ENCODE peak calls at places on chromosomes 12 and 14, in ten cellular contexts. One of them, this sample, is unnamed.

GRCh38 chr14:101068958-101069549 is 165.5 kb upstream of the RTL1 start:
- DNase-seq in stimulated activated CD8-positive, alpha-beta memory T cell treated with anti-CD3 and anti-CD28 coated beads, Interleukin-15, amount 100 ng/mL, for 48 hours: no peak
- DNase-seq in effector CD4-positive, alpha-beta T cell: no peak
- DNase-seq in choroid plexus epithelial cell: no peak
- DNase-seq in SW 1271: no peak
- DNase-seq in Peyer's patch: peak
- DNase-seq in sigmoid colon: peak
- DNase-seq in GM20000: no peak
- DNase-seq in heart right ventricle: no peak
- DNase-seq in germinal center: no peak
- DNase-seq in this sample: peak

GRCh38 chr12:5037795-5038357 is 5.8 kb upstream of the KCNA5 start:
- DNase-seq in stimulated activated CD8-positive, alpha-beta memory T cell treated with anti-CD3 and anti-CD28 coated beads, Interleukin-15, amount 100 ng/mL, for 48 hours: no peak
- DNase-seq in effector CD4-positive, alpha-beta T cell: no peak
- DNase-seq in choroid plexus epithelial cell: no peak
- DNase-seq in SW 1271: no peak
- DNase-seq in Peyer's patch: no peak
- DNase-seq in sigmoid colon: no peak
- DNase-seq in GM20000: no peak
- DNase-seq in heart right ventricle: no peak
- DNase-seq in germinal center: no peak
- DNase-seq in this sample: no peak

GRCh38 chr14:74324945-74325361 is 22.2 kb upstream of the ABCD4 start:
- DNase-seq in stimulated activated CD8-positive, alpha-beta memory T cell treated with anti-CD3 and anti-CD28 coated beads, Interleukin-15, amount 100 ng/mL, for 48 hours: no peak
- DNase-seq in effector CD4-positive, alpha-beta T cell: no peak
- DNase-seq in choroid plexus epithelial cell: peak
- DNase-seq in SW 1271: no peak
- DNase-seq in Peyer's patch: no peak
- DNase-seq in sigmoid colon: no peak
- DNase-seq in GM20000: peak
- DNase-seq in heart right ventricle: no peak
- DNase-seq in germinal center: peak
- DNase-seq in this sample: no peak

GRCh38 chr14:61219673-61220072 is 61.5 kb downstream of the TMEM30B start:
- DNase-seq in stimulated activated CD8-positive, alpha-beta memory T cell treated with anti-CD3 and anti-CD28 coated beads, Interleukin-15, amount 100 ng/mL, for 48 hours: no peak
- DNase-seq in effector CD4-positive, alpha-beta T cell: no peak
- DNase-seq in choroid plexus epithelial cell: peak
- DNase-seq in SW 1271: no peak
- DNase-seq in Peyer's patch: no peak
- DNase-seq in sigmoid colon: no peak
- DNase-seq in GM20000: no peak
- DNase-seq in heart right ventricle: no peak
- DNase-seq in germinal center: no peak
- DNase-seq in this sample: no peak

GRCh38 chr12:106213721-106214121 is 34.1 kb downstream of the CKAP4 start:
- DNase-seq in stimulated activated CD8-positive, alpha-beta memory T cell treated with anti-CD3 and anti-CD28 coated beads, Interleukin-15, amount 100 ng/mL, for 48 hours: no peak
- DNase-seq in effector CD4-positive, alpha-beta T cell: no peak
- DNase-seq in choroid plexus epithelial cell: peak
- DNase-seq in SW 1271: no peak
- DNase-seq in Peyer's patch: no peak
- DNase-seq in sigmoid colon: no peak
- DNase-seq in GM20000: no peak
- DNase-seq in heart right ventricle: no peak
- DNase-seq in germinal center: no peak
- DNase-seq in this sample: no peak

GRCh38 chr14:75041613-75042012 is 9.7 kb downstream of the MLH3 start:
- DNase-seq in stimulated activated CD8-positive, alpha-beta memory T cell treated with anti-CD3 and anti-CD28 coated beads, Interleukin-15, amount 100 ng/mL, for 48 hours: no peak
- DNase-seq in effector CD4-positive, alpha-beta T cell: no peak
- DNase-seq in choroid plexus epithelial cell: no peak
- DNase-seq in SW 1271: no peak
- DNase-seq in Peyer's patch: no peak
- DNase-seq in sigmoid colon: no peak
- DNase-seq in GM20000: no peak
- DNase-seq in heart right ventricle: no peak
- DNase-seq in germinal center: no peak
- DNase-seq in this sample: no peak

GRCh38 chr12:10952645-10953044 is 13.6 kb upstream of the TAS2R14 start:
- DNase-seq in stimulated activated CD8-positive, alpha-beta memory T cell treated with anti-CD3 and anti-CD28 coated beads, Interleukin-15, amount 100 ng/mL, for 48 hours: no peak
- DNase-seq in effector CD4-positive, alpha-beta T cell: no peak
- DNase-seq in choroid plexus epithelial cell: no peak
- DNase-seq in SW 1271: no peak
- DNase-seq in Peyer's patch: no peak
- DNase-seq in sigmoid colon: no peak
- DNase-seq in GM20000: no peak
- DNase-seq in heart right ventricle: peak
- DNase-seq in germinal center: no peak
- DNase-seq in this sample: no peak

GRCh38 chr14:68181395-68182326 is 362.1 kb downstream of the RAD51B start:
- DNase-seq in stimulated activated CD8-positive, alpha-beta memory T cell treated with anti-CD3 and anti-CD28 coated beads, Interleukin-15, amount 100 ng/mL, for 48 hours: no peak
- DNase-seq in effector CD4-positive, alpha-beta T cell: no peak
- DNase-seq in choroid plexus epithelial cell: peak
- DNase-seq in SW 1271: no peak
- DNase-seq in Peyer's patch: no peak
- DNase-seq in sigmoid colon: no peak
- DNase-seq in GM20000: peak
- DNase-seq in heart right ventricle: no peak
- DNase-seq in germinal center: no peak
- DNase-seq in this sample: no peak

GRCh38 chr12:15928345-15928744 is 17.2 kb downstream of the DERA start:
- DNase-seq in stimulated activated CD8-positive, alpha-beta memory T cell treated with anti-CD3 and anti-CD28 coated beads, Interleukin-15, amount 100 ng/mL, for 48 hours: no peak
- DNase-seq in effector CD4-positive, alpha-beta T cell: no peak
- DNase-seq in choroid plexus epithelial cell: peak
- DNase-seq in SW 1271: peak
- DNase-seq in Peyer's patch: no peak
- DNase-seq in sigmoid colon: no peak
- DNase-seq in GM20000: no peak
- DNase-seq in heart right ventricle: no peak
- DNase-seq in germinal center: no peak
- DNase-seq in this sample: no peak

GRCh38 chr14:64937821-64938193 is 4.7 kb downstream of the GPX2 start:
- DNase-seq in stimulated activated CD8-positive, alpha-beta memory T cell treated with anti-CD3 and anti-CD28 coated beads, Interleukin-15, amount 100 ng/mL, for 48 hours: no peak
- DNase-seq in effector CD4-positive, alpha-beta T cell: no peak
- DNase-seq in choroid plexus epithelial cell: peak
- DNase-seq in SW 1271: no peak
- DNase-seq in Peyer's patch: no peak
- DNase-seq in sigmoid colon: no peak
- DNase-seq in GM20000: no peak
- DNase-seq in heart right ventricle: no peak
- DNase-seq in germinal center: no peak
- DNase-seq in this sample: no peak

GRCh38 chr12:51847830-51848727 is at the start of gene FIGNL2:
- DNase-seq in stimulated activated CD8-positive, alpha-beta memory T cell treated with anti-CD3 and anti-CD28 coated beads, Interleukin-15, amount 100 ng/mL, for 48 hours: no peak
- DNase-seq in effector CD4-positive, alpha-beta T cell: no peak
- DNase-seq in choroid plexus epithelial cell: no peak
- DNase-seq in SW 1271: no peak
- DNase-seq in Peyer's patch: no peak
- DNase-seq in sigmoid colon: no peak
- DNase-seq in GM20000: peak
- DNase-seq in heart right ventricle: peak
- DNase-seq in germinal center: no peak
- DNase-seq in this sample: no peak

GRCh38 chr12:127998936-127999467 is 268.0 kb upstream of the TMEM132C start:
- DNase-seq in stimulated activated CD8-positive, alpha-beta memory T cell treated with anti-CD3 and anti-CD28 coated beads, Interleukin-15, amount 100 ng/mL, for 48 hours: no peak
- DNase-seq in effector CD4-positive, alpha-beta T cell: no peak
- DNase-seq in choroid plexus epithelial cell: no peak
- DNase-seq in SW 1271: no peak
- DNase-seq in Peyer's patch: no peak
- DNase-seq in sigmoid colon: no peak
- DNase-seq in GM20000: no peak
- DNase-seq in heart right ventricle: no peak
- DNase-seq in germinal center: no peak
- DNase-seq in this sample: no peak

GRCh38 chr12:121289962-121290361 is 6.5 kb downstream of the CAMKK2 start:
- DNase-seq in stimulated activated CD8-positive, alpha-beta memory T cell treated with anti-CD3 and anti-CD28 coated beads, Interleukin-15, amount 100 ng/mL, for 48 hours: no peak
- DNase-seq in effector CD4-positive, alpha-beta T cell: no peak
- DNase-seq in choroid plexus epithelial cell: no peak
- DNase-seq in SW 1271: no peak
- DNase-seq in Peyer's patch: no peak
- DNase-seq in sigmoid colon: no peak
- DNase-seq in GM20000: peak
- DNase-seq in heart right ventricle: no peak
- DNase-seq in germinal center: no peak
- DNase-seq in this sample: no peak

GRCh38 chr12:79688376-79689040 is 2.3 kb downstream of the PAWR start:
- DNase-seq in stimulated activated CD8-positive, alpha-beta memory T cell treated with anti-CD3 and anti-CD28 coated beads, Interleukin-15, amount 100 ng/mL, for 48 hours: no peak
- DNase-seq in effector CD4-positive, alpha-beta T cell: no peak
- DNase-seq in choroid plexus epithelial cell: no peak
- DNase-seq in SW 1271: no peak
- DNase-seq in Peyer's patch: no peak
- DNase-seq in sigmoid colon: no peak
- DNase-seq in GM20000: peak
- DNase-seq in heart right ventricle: no peak
- DNase-seq in germinal center: peak
- DNase-seq in this sample: no peak